ENCODE peak calls at places on chromosomes 4 and X, in nine cellular contexts. One of them, this sample, is unnamed.

GRCh38 chr4:48778431-48779094 is 1.5 kb downstream of the FRYL start:
- DNase-seq in uterus: no peak
- DNase-seq in suprapubic skin: no peak
- DNase-seq in transverse colon: no peak
- DNase-seq in stomach: no peak
- DNase-seq in IMR-90: peak
- DNase-seq in heart left ventricle: no peak
- DNase-seq in esophagus muscularis mucosa: no peak
- DNase-seq in HepG2: peak
- DNase-seq in this sample: no peak

GRCh38 chrX:329291-329910 is 10.8 kb upstream of the GTPBP6 start:
- DNase-seq in uterus: no peak
- DNase-seq in suprapubic skin: peak
- DNase-seq in transverse colon: no peak
- DNase-seq in stomach: no peak
- DNase-seq in IMR-90: no peak
- DNase-seq in heart left ventricle: no peak
- DNase-seq in esophagus muscularis mucosa: no peak
- DNase-seq in HepG2: no peak
- DNase-seq in this sample: no peak

GRCh38 chrX:72069380-72070160 is 62.1 kb downstream of the RTL5 start:
- DNase-seq in uterus: no peak
- DNase-seq in suprapubic skin: no peak
- DNase-seq in transverse colon: no peak
- DNase-seq in stomach: no peak
- DNase-seq in IMR-90: no peak
- DNase-seq in heart left ventricle: no peak
- DNase-seq in esophagus muscularis mucosa: no peak
- DNase-seq in HepG2: no peak
- DNase-seq in this sample: no peak

GRCh38 chrX:133658244-133658911 is 243.1 kb upstream of the GPC4 start:
- DNase-seq in uterus: no peak
- DNase-seq in suprapubic skin: no peak
- DNase-seq in transverse colon: no peak
- DNase-seq in stomach: no peak
- DNase-seq in IMR-90: no peak
- DNase-seq in heart left ventricle: no peak
- DNase-seq in esophagus muscularis mucosa: no peak
- DNase-seq in HepG2: no peak
- DNase-seq in this sample: no peak

GRCh38 chrX:53244610-53245009 is 19.6 kb upstream of the KDM5C start:
- DNase-seq in uterus: no peak
- DNase-seq in suprapubic skin: no peak
- DNase-seq in transverse colon: no peak
- DNase-seq in stomach: no peak
- DNase-seq in IMR-90: no peak
- DNase-seq in heart left ventricle: no peak
- DNase-seq in esophagus muscularis mucosa: no peak
- DNase-seq in HepG2: no peak
- DNase-seq in this sample: no peak

GRCh38 chr4:186644737-186645261 is 78.9 kb downstream of the FAT1 start:
- DNase-seq in uterus: no peak
- DNase-seq in suprapubic skin: no peak
- DNase-seq in transverse colon: no peak
- DNase-seq in stomach: no peak
- DNase-seq in IMR-90: peak
- DNase-seq in heart left ventricle: peak
- DNase-seq in esophagus muscularis mucosa: no peak
- DNase-seq in HepG2: peak
- DNase-seq in this sample: no peak

GRCh38 chr4:7806080-7806630 is 133.5 kb downstream of the AFAP1 start:
- DNase-seq in uterus: peak
- DNase-seq in suprapubic skin: no peak
- DNase-seq in transverse colon: peak
- DNase-seq in stomach: peak
- DNase-seq in IMR-90: peak
- DNase-seq in heart left ventricle: peak
- DNase-seq in esophagus muscularis mucosa: no peak
- DNase-seq in HepG2: peak
- DNase-seq in this sample: peak

GRCh38 chr4:85774489-85774888 is 299.5 kb downstream of the ARHGAP24 start:
- DNase-seq in uterus: no peak
- DNase-seq in suprapubic skin: no peak
- DNase-seq in transverse colon: no peak
- DNase-seq in stomach: no peak
- DNase-seq in IMR-90: no peak
- DNase-seq in heart left ventricle: no peak
- DNase-seq in esophagus muscularis mucosa: no peak
- DNase-seq in HepG2: no peak
- DNase-seq in this sample: no peak

GRCh38 chr4:1232661-1233621 is 16.0 kb downstream of the CTBP1 start:
- DNase-seq in uterus: no peak
- DNase-seq in suprapubic skin: peak
- DNase-seq in transverse colon: no peak
- DNase-seq in stomach: no peak
- DNase-seq in IMR-90: peak
- DNase-seq in heart left ventricle: peak
- DNase-seq in esophagus muscularis mucosa: no peak
- DNase-seq in HepG2: no peak
- DNase-seq in this sample: peak

GRCh38 chrX:12895856-12896255 is 10.6 kb upstream of the TLR8 start:
- DNase-seq in uterus: no peak
- DNase-seq in suprapubic skin: no peak
- DNase-seq in transverse colon: no peak
- DNase-seq in stomach: no peak
- DNase-seq in IMR-90: peak
- DNase-seq in heart left ventricle: no peak
- DNase-seq in esophagus muscularis mucosa: no peak
- DNase-seq in HepG2: no peak
- DNase-seq in this sample: no peak

GRCh38 chrX:15475021-15475420 is 18.1 kb downstream of the PIR start:
- DNase-seq in uterus: no peak
- DNase-seq in suprapubic skin: no peak
- DNase-seq in transverse colon: no peak
- DNase-seq in stomach: no peak
- DNase-seq in IMR-90: no peak
- DNase-seq in heart left ventricle: no peak
- DNase-seq in esophagus muscularis mucosa: no peak
- DNase-seq in HepG2: no peak
- DNase-seq in this sample: no peak

GRCh38 chr4:183628189-183628588 is 30.8 kb downstream of the RWDD4 start:
- DNase-seq in uterus: no peak
- DNase-seq in suprapubic skin: no peak
- DNase-seq in transverse colon: no peak
- DNase-seq in stomach: no peak
- DNase-seq in IMR-90: no peak
- DNase-seq in heart left ventricle: no peak
- DNase-seq in esophagus muscularis mucosa: no peak
- DNase-seq in HepG2: no peak
- DNase-seq in this sample: no peak

GRCh38 chrX:69221239-69222102 is 56.2 kb upstream of the PJA1 start:
- DNase-seq in uterus: no peak
- DNase-seq in suprapubic skin: peak
- DNase-seq in transverse colon: no peak
- DNase-seq in stomach: no peak
- DNase-seq in IMR-90: no peak
- DNase-seq in heart left ventricle: no peak
- DNase-seq in esophagus muscularis mucosa: no peak
- DNase-seq in HepG2: no peak
- DNase-seq in this sample: no peak

GRCh38 chr4:127352220-127352619 is 280.5 kb upstream of the INTU start:
- DNase-seq in uterus: no peak
- DNase-seq in suprapubic skin: no peak
- DNase-seq in transverse colon: no peak
- DNase-seq in stomach: no peak
- DNase-seq in IMR-90: no peak
- DNase-seq in heart left ventricle: no peak
- DNase-seq in esophagus muscularis mucosa: no peak
- DNase-seq in HepG2: no peak
- DNase-seq in this sample: peak

DNA sequence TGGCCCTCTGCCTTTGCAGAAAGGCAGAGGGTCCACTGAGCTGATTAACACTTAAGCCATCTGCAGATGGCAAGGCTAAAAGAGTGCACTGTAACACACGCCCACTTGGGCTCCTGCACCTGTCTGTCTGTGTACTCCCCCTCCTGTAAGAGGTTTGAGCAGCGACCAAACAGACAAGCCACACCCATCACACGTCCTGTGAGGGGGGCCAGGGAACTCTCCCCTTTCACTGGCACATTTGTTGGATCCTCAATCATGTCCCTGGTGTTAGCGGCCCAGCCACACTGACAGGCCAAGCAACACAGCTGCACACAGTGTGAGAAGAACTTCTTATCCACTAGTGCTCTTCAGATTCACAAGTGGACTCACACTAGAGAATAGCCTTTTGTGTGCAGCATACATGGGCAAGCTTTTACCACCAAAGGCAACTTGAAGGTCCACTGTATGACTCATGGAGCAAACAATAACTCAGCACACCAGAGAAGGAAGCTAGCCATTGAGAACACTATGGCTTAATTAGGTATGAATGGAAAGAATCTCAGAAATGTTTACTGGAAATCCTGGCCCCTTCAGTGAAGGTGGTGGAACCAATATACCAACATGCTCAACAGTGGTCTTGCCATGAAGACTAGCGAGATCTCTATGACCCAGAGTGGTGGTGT is 29.1 kb upstream of the UTP14A start:
- DNase-seq in uterus: no peak
- DNase-seq in suprapubic skin: no peak
- DNase-seq in transverse colon: no peak
- DNase-seq in stomach: no peak
- DNase-seq in IMR-90: peak
- DNase-seq in heart left ventricle: no peak
- DNase-seq in esophagus muscularis mucosa: no peak
- DNase-seq in HepG2: peak
- DNase-seq in this sample: no peak
- TF ChIP-seq POLR2A in uterus: no peak
- TF ChIP-seq POLR2A in suprapubic skin: no peak
- TF ChIP-seq POLR2A in transverse colon: no peak
- TF ChIP-seq POLR2A in stomach: no peak
- TF ChIP-seq POLR2A in IMR-90: no peak
- TF ChIP-seq POLR2A in heart left ventricle: no peak
- TF ChIP-seq POLR2A in esophagus muscularis mucosa: no peak
- TF ChIP-seq POLR2A in HepG2: no peak
- TF ChIP-seq POLR2A in this sample: no peak

GRCh38 chr4:138560448-138560847 is 318.3 kb upstream of the SLC7A11 start:
- DNase-seq in uterus: no peak
- DNase-seq in suprapubic skin: no peak
- DNase-seq in transverse colon: no peak
- DNase-seq in stomach: no peak
- DNase-seq in IMR-90: no peak
- DNase-seq in heart left ventricle: no peak
- DNase-seq in esophagus muscularis mucosa: no peak
- DNase-seq in HepG2: no peak
- DNase-seq in this sample: no peak

GRCh38 chr4:138558886-138559285 is 316.7 kb upstream of the SLC7A11 start:
- DNase-seq in uterus: no peak
- DNase-seq in suprapubic skin: no peak
- DNase-seq in transverse colon: no peak
- DNase-seq in stomach: no peak
- DNase-seq in IMR-90: no peak
- DNase-seq in heart left ventricle: no peak
- DNase-seq in esophagus muscularis mucosa: no peak
- DNase-seq in HepG2: no peak
- DNase-seq in this sample: no peak

GRCh38 chr4:138555584-138555983 is 313.4 kb upstream of the SLC7A11 start:
- DNase-seq in uterus: no peak
- DNase-seq in suprapubic skin: no peak
- DNase-seq in transverse colon: no peak
- DNase-seq in stomach: no peak
- DNase-seq in IMR-90: no peak
- DNase-seq in heart left ventricle: no peak
- DNase-seq in esophagus muscularis mucosa: no peak
- DNase-seq in HepG2: peak
- DNase-seq in this sample: peak

GRCh38 chr4:138553001-138553845 is 311.1 kb upstream of the SLC7A11 start:
- DNase-seq in uterus: no peak
- DNase-seq in suprapubic skin: no peak
- DNase-seq in transverse colon: no peak
- DNase-seq in stomach: no peak
- DNase-seq in IMR-90: no peak
- DNase-seq in heart left ventricle: no peak
- DNase-seq in esophagus muscularis mucosa: no peak
- DNase-seq in HepG2: no peak
- DNase-seq in this sample: no peak

DNA sequence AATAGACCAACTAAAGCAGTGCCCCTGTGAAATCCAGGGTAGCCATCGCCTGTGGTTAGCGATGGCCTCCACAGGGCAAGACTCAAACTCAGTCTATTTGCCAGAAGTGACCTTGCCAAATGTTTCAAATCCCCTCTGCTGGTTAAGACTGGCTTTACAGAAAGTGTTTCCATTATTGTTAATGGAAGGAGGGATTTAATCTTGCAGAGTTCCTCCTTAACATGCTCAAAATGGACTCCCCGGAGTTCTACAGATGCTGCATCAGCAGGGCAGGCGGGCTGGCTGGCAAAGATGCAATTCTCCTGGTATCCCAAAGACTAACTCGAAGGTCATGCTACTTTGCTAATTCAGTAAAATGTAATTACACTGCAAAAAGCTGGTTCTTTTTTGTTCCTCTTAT is 313.0 kb upstream of the SLC7A11 start:
- DNase-seq in uterus: no peak
- DNase-seq in suprapubic skin: no peak
- DNase-seq in transverse colon: no peak
- DNase-seq in stomach: no peak
- DNase-seq in IMR-90: no peak
- DNase-seq in heart left ventricle: no peak
- DNase-seq in esophagus muscularis mucosa: no peak
- DNase-seq in HepG2: no peak
- DNase-seq in this sample: no peak
- TF ChIP-seq CTCF in uterus: no peak
- TF ChIP-seq CTCF in suprapubic skin: no peak
- TF ChIP-seq CTCF in transverse colon: no peak
- TF ChIP-seq CTCF in stomach: no peak
- TF ChIP-seq CTCF in IMR-90: no peak
- TF ChIP-seq CTCF in heart left ventricle: no peak
- TF ChIP-seq CTCF in esophagus muscularis mucosa: no peak
- TF ChIP-seq CTCF in HepG2: no peak
- TF ChIP-seq CTCF in this sample: no peak

DNA sequence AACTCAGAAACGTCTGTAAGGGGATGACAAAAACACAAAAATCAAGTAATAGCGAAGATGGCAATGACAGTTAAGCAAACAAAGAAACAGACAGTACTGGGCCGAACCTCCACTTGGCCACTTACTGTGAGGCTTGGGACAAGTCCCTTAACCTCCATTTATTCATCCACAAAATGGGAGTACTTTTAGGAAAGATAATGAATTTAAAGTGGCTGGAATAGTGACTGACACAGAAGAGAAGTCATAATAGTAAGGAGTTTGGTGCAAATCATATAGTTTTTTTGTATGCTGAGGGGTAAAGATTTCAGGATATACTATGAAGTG is 1.4 kb upstream of the TLR6 start:
- DNase-seq in uterus: no peak
- DNase-seq in suprapubic skin: no peak
- DNase-seq in transverse colon: no peak
- DNase-seq in stomach: no peak
- DNase-seq in IMR-90: no peak
- DNase-seq in heart left ventricle: no peak
- DNase-seq in esophagus muscularis mucosa: no peak
- DNase-seq in HepG2: no peak
- DNase-seq in this sample: no peak
- TF ChIP-seq POLR2A in uterus: no peak
- TF ChIP-seq POLR2A in suprapubic skin: no peak
- TF ChIP-seq POLR2A in transverse colon: no peak
- TF ChIP-seq POLR2A in stomach: no peak
- TF ChIP-seq POLR2A in IMR-90: no peak
- TF ChIP-seq POLR2A in heart left ventricle: no peak
- TF ChIP-seq POLR2A in esophagus muscularis mucosa: no peak
- TF ChIP-seq POLR2A in HepG2: no peak
- TF ChIP-seq POLR2A in this sample: no peak

GRCh38 chr4:164935363-164935762 is 42.1 kb downstream of the TRIM61 start:
- DNase-seq in uterus: no peak
- DNase-seq in suprapubic skin: no peak
- DNase-seq in transverse colon: no peak
- DNase-seq in stomach: no peak
- DNase-seq in IMR-90: no peak
- DNase-seq in heart left ventricle: no peak
- DNase-seq in esophagus muscularis mucosa: no peak
- DNase-seq in HepG2: peak
- DNase-seq in this sample: no peak
- TF ChIP-seq CTCF in uterus: no peak
- TF ChIP-seq CTCF in suprapubic skin: no peak
- TF ChIP-seq CTCF in transverse colon: no peak
- TF ChIP-seq CTCF in stomach: no peak
- TF ChIP-seq CTCF in IMR-90: no peak
- TF ChIP-seq CTCF in heart left ventricle: no peak
- TF ChIP-seq CTCF in esophagus muscularis mucosa: no peak
- TF ChIP-seq CTCF in HepG2: peak
- TF ChIP-seq CTCF in this sample: no peak

This sample was measured in body of pancreas.